ENCODE peak calls at places on chromosomes 12 and 14, in nine cellular contexts. M, B, I, Y, P, J, D, R and A are unnamed samples. For H3K4me1, the result is how much of the 10 kb centered on the place peaks cover.

GRCh38 chr14:64636208-64636979 is 67.8 kb upstream of the PLEKHG3 start:
- DNase-seq in P (peak), Y (peak), J (peak), M (peak), B (peak), I (peak), R (peak), D (peak), A (peak)

GRCh38 chr14:42138406-42138805 is 531.7 kb downstream of the LRFN5 start:
- DNase-seq in B (no peak), J (no peak), D (no peak), Y (no peak), M (no peak), R (no peak), I (no peak), P (no peak), A (no peak)

GRCh38 chr14:87992349-87992719 is 648 bp downstream of the GALC start:
- DNase-seq in P (peak), R (no peak), I (no peak), B (no peak), D (no peak), Y (peak), J (no peak), M (no peak), A (no peak)

GRCh38 chr14:100806386-100806785 is 19.5 kb upstream of the MEG3 start:
- DNase-seq in B (no peak), P (no peak), J (no peak), M (no peak), I (no peak), Y (no peak), R (no peak), D (no peak), A (no peak)

GRCh38 chr12:54136844-54137580 is 51.8 kb downstream of the SMUG1 start:
- DNase-seq in R (no peak), B (no peak), P (no peak), D (no peak), Y (no peak), M (no peak), J (no peak), I (no peak), A (no peak)

GRCh38 chr12:27554421-27555186 is 30.6 kb downstream of the PPFIBP1 start:
- DNase-seq in Y (peak), B (no peak), M (no peak), I (peak), R (no peak), P (no peak), D (no peak), J (no peak), A (no peak)

GRCh38 chr14:80237142-80237541 is 25.8 kb upstream of the DIO2 start:
- DNase-seq in I (no peak), J (no peak), B (no peak), P (no peak), D (no peak), R (no peak), M (no peak), Y (no peak), A (no peak)

GRCh38 chr14:39381366-39381765 is 50.9 kb downstream of the FBXO33 start:
- DNase-seq in P (no peak), J (no peak), M (no peak), B (no peak), Y (peak), D (no peak), R (no peak), I (no peak), A (no peak)

GRCh38 chr12:14771651-14772137 is 31.6 kb downstream of the WBP11 start:
- DNase-seq in J (no peak), P (peak), Y (no peak), I (no peak), M (no peak), D (no peak), R (no peak), B (peak), A (peak)

GRCh38 chr12:1928439-1929121 is 10.1 kb upstream of the CACNA2D4 start:
- DNase-seq in I (no peak), B (no peak), P (no peak), M (no peak), J (no peak), R (peak), D (no peak), Y (no peak), A (peak)

GRCh38 chr12:116376354-116377193 is 99.1 kb upstream of the MED13L start:
- DNase-seq in J (peak), M (no peak), B (peak), P (no peak), I (peak), D (no peak), R (no peak), Y (peak), A (no peak)
- H3K9ac ChIP-seq in J (peak), M (no peak), B (no peak), P (no peak), I (peak), D (no peak), R (no peak), Y (no peak), A (no peak)

GRCh38 chr12:106252056-106252455 is 4.2 kb upstream of the CKAP4 start:
- DNase-seq in I (no peak), M (no peak), P (no peak), R (no peak), D (no peak), Y (no peak), J (no peak), B (no peak), A (no peak)
- H3K4me1 ChIP-seq in I (under half), M (under half), P (under half), R (under half), D (under half), Y (under half), J (under half), B (under half), A (under half)

DNA sequence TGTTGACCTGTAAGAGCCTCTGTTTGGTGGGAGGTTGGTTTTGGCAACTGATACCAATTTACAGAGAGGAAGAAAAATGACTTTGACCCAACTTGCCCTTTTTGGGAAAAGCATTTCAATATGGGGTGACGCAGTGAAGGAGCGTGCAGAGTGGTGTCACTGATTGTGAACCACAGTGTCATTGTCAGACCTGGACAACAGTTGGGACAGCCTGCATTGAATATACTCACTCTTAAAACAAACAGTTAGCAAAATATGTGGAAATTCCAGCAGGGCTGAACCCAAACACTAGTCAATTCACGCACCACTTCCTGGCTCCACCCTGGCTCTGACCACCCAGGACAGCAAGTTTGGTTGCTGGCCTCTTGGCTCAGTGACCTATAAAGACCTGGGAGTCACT is 61.3 kb downstream of the NOS1 start:
- DNase-seq in J (peak), P (no peak), B (no peak), D (no peak), M (no peak), I (no peak), Y (no peak), R (no peak), A (no peak)
- H3K4me3 ChIP-seq in J (no peak), P (no peak), B (no peak), D (no peak), M (no peak), I (no peak), Y (no peak), R (no peak), A (no peak)

DNA sequence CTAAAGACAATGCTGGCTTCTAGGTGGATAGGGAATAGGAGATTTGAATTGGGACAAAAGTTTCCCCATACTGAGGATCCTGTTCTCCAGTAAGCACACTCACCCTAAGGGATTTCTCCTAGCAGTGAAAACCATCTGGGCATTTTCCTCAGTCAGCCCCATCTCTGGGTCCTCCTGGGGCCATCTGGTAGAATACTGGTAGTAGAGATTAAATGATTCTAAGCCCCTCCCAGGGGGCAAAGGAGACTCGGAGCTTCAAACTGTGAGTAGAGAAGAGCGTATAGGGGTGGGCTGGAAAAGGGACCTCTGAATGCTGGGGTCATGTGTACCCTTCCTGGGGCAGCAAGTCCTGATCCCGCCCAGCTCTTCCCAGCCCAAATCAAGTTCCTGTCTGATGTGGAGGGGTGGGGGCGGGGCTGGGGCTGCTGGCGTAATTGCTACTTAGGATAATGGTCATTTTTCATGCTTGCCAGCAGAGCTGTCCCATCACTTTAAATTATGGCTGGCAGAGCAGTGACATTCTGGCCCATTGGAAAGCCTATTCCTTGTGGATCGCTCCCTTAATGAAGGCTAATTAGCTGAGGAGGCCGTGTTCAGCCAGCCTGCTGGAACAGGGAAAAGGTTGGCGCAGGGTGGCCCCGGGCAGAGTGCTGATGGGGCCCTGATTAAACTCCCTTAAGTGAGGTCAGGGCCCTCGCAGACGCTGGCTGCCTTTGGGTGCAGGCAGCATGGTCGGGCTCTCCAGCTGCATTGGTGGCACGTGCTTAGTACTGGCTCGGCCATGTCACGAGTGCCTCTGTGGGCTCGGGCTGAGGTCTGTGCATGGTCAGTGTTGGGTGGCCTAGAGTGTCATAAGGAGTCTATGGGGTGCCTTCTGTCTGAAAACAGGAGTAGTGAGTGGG is 127.8 kb downstream of the TSPAN9 start:
- DNase-seq in J (no peak), R (no peak), D (no peak), I (no peak), Y (no peak), B (no peak), M (no peak), P (no peak), A (no peak)
- H3K9ac ChIP-seq in J (no peak), R (no peak), D (no peak), I (no peak), Y (no peak), B (no peak), M (no peak), P (no peak), A (no peak)

GRCh38 chr14:24313912-24314311 is 2.6 kb downstream of the LTB4R start:
- DNase-seq in Y (no peak), B (no peak), M (no peak), I (no peak), P (no peak), D (no peak), J (no peak), R (no peak), A (no peak)
- H3K4me1 ChIP-seq in Y (under half), B (under half), M (under half), I (half or more), P (under half), D (under half), J (under half), R (under half), A (under half)